ENCODE peak calls at places on chromosomes 7 and 10, in four cellular contexts. One of them, this sample, is unnamed.

GRCh38 chr7:43926193-43927043 is at the start of gene UBE2D4:
- DNase-seq in ascending aorta: peak; percentile 92
- DNase-seq in GM06990: peak; percentile 92
- DNase-seq in heart right ventricle: peak; percentile 87
- DNase-seq in this sample: peak; percentile 51

GRCh38 chr10:130108934-130109604 is 1.6 kb downstream of the C10orf143 start:
- DNase-seq in ascending aorta: no peak
- DNase-seq in GM06990: no peak
- DNase-seq in heart right ventricle: no peak
- DNase-seq in this sample: no peak

GRCh38 chr10:77392236-77392721 is 245.3 kb downstream of the KCNMA1 start:
- DNase-seq in ascending aorta: peak; percentile 71
- DNase-seq in GM06990: no peak
- DNase-seq in heart right ventricle: no peak
- DNase-seq in this sample: no peak

GRCh38 chr7:66452165-66452564 is 176.5 kb upstream of the KCTD7 start:
- DNase-seq in ascending aorta: no peak
- DNase-seq in GM06990: no peak
- DNase-seq in heart right ventricle: no peak
- DNase-seq in this sample: no peak

GRCh38 chr10:84665883-84666463 is 337.6 kb downstream of the CCSER2 start:
- DNase-seq in ascending aorta: no peak
- DNase-seq in GM06990: peak; percentile 15
- DNase-seq in heart right ventricle: no peak
- DNase-seq in this sample: no peak

GRCh38 chr7:113636727-113637421 is 281.9 kb downstream of the PPP1R3A start:
- DNase-seq in ascending aorta: no peak
- DNase-seq in GM06990: no peak
- DNase-seq in heart right ventricle: no peak
- DNase-seq in this sample: no peak

GRCh38 chr10:47406548-47406869 is 22.4 kb upstream of the ZNF488 start:
- DNase-seq in ascending aorta: no peak
- DNase-seq in GM06990: no peak
- DNase-seq in heart right ventricle: no peak
- DNase-seq in this sample: no peak

GRCh38 chr7:105596866-105597265 is 15.6 kb upstream of the EFCAB10 start:
- DNase-seq in ascending aorta: no peak
- DNase-seq in GM06990: no peak
- DNase-seq in heart right ventricle: no peak
- DNase-seq in this sample: no peak

GRCh38 chr10:125060486-125060850 is 99.9 kb downstream of the CTBP2 start:
- DNase-seq in ascending aorta: no peak
- DNase-seq in GM06990: no peak
- DNase-seq in heart right ventricle: no peak
- DNase-seq in this sample: no peak

GRCh38 chr7:38321515-38321944 is 48.1 kb upstream of the TARP start:
- DNase-seq in ascending aorta: no peak
- DNase-seq in GM06990: no peak
- DNase-seq in heart right ventricle: no peak
- DNase-seq in this sample: no peak

GRCh38 chr7:130277763-130278643 is 11.3 kb downstream of the CPA2 start:
- DNase-seq in ascending aorta: peak; percentile 78
- DNase-seq in GM06990: no peak
- DNase-seq in heart right ventricle: peak; percentile 38
- DNase-seq in this sample: no peak

GRCh38 chr7:132455306-132455705 is 121.0 kb downstream of the PLXNA4 start:
- DNase-seq in ascending aorta: no peak
- DNase-seq in GM06990: no peak
- DNase-seq in heart right ventricle: no peak
- DNase-seq in this sample: no peak

GRCh38 chr7:85479918-85480658 is 293.2 kb upstream of the SEMA3D start:
- DNase-seq in ascending aorta: no peak
- DNase-seq in GM06990: no peak
- DNase-seq in heart right ventricle: no peak
- DNase-seq in this sample: no peak

GRCh38 chr10:3401491-3401938 is 228.9 kb upstream of the PITRM1 start:
- DNase-seq in ascending aorta: no peak
- DNase-seq in GM06990: no peak
- DNase-seq in heart right ventricle: no peak
- DNase-seq in this sample: no peak

GRCh38 chr7:1264345-1265280 is 31.9 kb downstream of the UNCX start:
- DNase-seq in ascending aorta: no peak
- DNase-seq in GM06990: no peak
- DNase-seq in heart right ventricle: no peak
- DNase-seq in this sample: no peak

GRCh38 chr7:20268832-20269231 is 51.6 kb upstream of the MACC1 start:
- DNase-seq in ascending aorta: no peak
- DNase-seq in GM06990: no peak
- DNase-seq in heart right ventricle: no peak
- DNase-seq in this sample: no peak

GRCh38 chr7:767941-768729 is 41.1 kb upstream of the PRKAR1B start:
- DNase-seq in ascending aorta: no peak
- DNase-seq in GM06990: no peak
- DNase-seq in heart right ventricle: no peak
- DNase-seq in this sample: no peak

GRCh38 chr7:77281780-77282478 is 82.3 kb upstream of the FGL2 start:
- DNase-seq in ascending aorta: peak; percentile 72
- DNase-seq in GM06990: no peak
- DNase-seq in heart right ventricle: peak; percentile 32
- DNase-seq in this sample: no peak
- TF ChIP-seq CTCF in ascending aorta: no peak
- TF ChIP-seq CTCF in GM06990: no peak
- TF ChIP-seq CTCF in heart right ventricle: no peak
- TF ChIP-seq CTCF in this sample: no peak

GRCh38 chr7:41573017-41573416 is 129.9 kb downstream of the INHBA start:
- DNase-seq in ascending aorta: no peak
- DNase-seq in GM06990: no peak
- DNase-seq in heart right ventricle: no peak
- DNase-seq in this sample: no peak
- TF ChIP-seq CTCF in ascending aorta: no peak
- TF ChIP-seq CTCF in GM06990: no peak
- TF ChIP-seq CTCF in heart right ventricle: no peak
- TF ChIP-seq CTCF in this sample: no peak

GRCh38 chr7:100191775-100192174 is 14.1 kb downstream of the STAG3 start:
- DNase-seq in ascending aorta: no peak
- DNase-seq in GM06990: no peak
- DNase-seq in heart right ventricle: no peak
- DNase-seq in this sample: no peak

GRCh38 chr7:100189061-100189460 is 11.3 kb downstream of the STAG3 start:
- DNase-seq in ascending aorta: no peak
- DNase-seq in GM06990: no peak
- DNase-seq in heart right ventricle: no peak
- DNase-seq in this sample: no peak

GRCh38 chr7:100192951-100193350 is 15.2 kb downstream of the STAG3 start:
- DNase-seq in ascending aorta: no peak
- DNase-seq in GM06990: no peak
- DNase-seq in heart right ventricle: no peak
- DNase-seq in this sample: no peak

GRCh38 chr7:100195222-100195621 is 17.5 kb downstream of the STAG3 start:
- DNase-seq in ascending aorta: no peak
- DNase-seq in GM06990: no peak
- DNase-seq in heart right ventricle: no peak
- DNase-seq in this sample: no peak

DNA sequence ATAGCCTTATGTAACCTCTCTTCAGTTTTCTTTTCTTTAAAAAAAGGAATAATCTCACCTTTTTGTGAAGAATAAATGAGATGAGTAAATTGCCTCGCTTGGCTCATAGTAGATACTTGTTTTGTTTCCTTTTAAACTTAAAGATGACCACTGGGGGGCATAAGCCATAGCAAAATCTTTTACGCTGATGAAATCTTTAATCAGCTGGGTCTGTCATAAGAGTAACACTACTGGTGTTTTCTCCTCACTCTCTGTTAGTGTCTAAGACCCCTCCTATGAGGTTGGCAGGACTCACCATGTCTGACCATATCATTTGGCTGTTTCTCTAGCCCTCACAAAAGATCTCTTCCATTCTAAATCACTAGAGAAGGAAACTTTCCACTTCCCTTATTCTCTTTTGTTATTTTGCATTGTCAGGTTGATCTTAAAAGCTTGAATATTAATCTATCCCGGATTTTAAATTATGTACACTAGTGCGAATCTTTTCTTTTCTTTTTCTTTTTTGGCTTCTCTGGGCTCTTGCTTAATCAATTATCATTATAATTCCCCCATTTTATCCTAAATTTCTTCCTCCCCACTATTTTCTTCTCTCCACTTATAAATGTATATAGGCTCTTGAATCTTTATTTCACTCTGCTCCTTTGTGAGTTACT is 12.5 kb downstream of the STAG3 start:
- DNase-seq in ascending aorta: no peak
- DNase-seq in GM06990: no peak
- DNase-seq in heart right ventricle: no peak
- DNase-seq in this sample: no peak
- TF ChIP-seq CTCF in ascending aorta: no peak
- TF ChIP-seq CTCF in GM06990: peak; percentile 39
- TF ChIP-seq CTCF in heart right ventricle: peak; percentile 20
- TF ChIP-seq CTCF in this sample: peak; percentile 42

DNA sequence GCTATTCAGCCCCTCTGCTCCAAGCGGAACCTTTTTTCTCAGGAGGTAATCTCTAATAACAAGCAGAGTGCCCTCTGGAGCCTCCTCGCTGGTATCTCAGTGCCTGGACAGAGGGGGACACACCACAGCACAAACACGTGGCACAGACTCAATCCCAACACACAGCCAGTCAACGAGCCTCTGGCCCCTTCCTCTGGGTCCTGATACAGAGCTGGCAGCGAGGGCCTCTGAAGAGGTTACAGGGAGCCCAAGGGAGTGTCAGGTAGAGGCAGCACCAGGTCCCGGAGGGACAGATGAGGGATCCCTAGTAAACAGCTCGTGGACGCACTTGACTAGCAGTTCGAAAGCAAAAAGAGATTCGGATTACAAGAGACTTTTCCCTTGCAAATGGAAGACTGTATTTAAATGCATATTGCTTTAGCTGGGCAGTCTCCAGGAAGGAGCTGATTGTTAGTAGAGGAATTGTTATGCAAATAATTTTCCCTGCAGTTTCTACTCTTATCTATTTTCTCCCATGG is 14.1 kb downstream of the CXCL12 start:
- DNase-seq in ascending aorta: no peak
- DNase-seq in GM06990: no peak
- DNase-seq in heart right ventricle: no peak
- DNase-seq in this sample: no peak
- TF ChIP-seq CTCF in ascending aorta: no peak
- TF ChIP-seq CTCF in GM06990: no peak
- TF ChIP-seq CTCF in heart right ventricle: no peak
- TF ChIP-seq CTCF in this sample: peak; percentile 6

GRCh38 chr7:127619681-127620405 is 1.9 kb upstream of the PAX4 start:
- DNase-seq in ascending aorta: no peak
- DNase-seq in GM06990: peak; percentile 22
- DNase-seq in heart right ventricle: no peak
- DNase-seq in this sample: no peak
- TF ChIP-seq CTCF in ascending aorta: no peak
- TF ChIP-seq CTCF in GM06990: no peak
- TF ChIP-seq CTCF in heart right ventricle: no peak
- TF ChIP-seq CTCF in this sample: no peak

GRCh38 chr7:124059375-124059774 is 26.5 kb upstream of the TMEM229A start:
- DNase-seq in ascending aorta: no peak
- DNase-seq in GM06990: peak; percentile 14
- DNase-seq in heart right ventricle: no peak
- DNase-seq in this sample: peak; percentile 35

GRCh38 chr7:124058515-124058914 is 25.6 kb upstream of the TMEM229A start:
- DNase-seq in ascending aorta: no peak
- DNase-seq in GM06990: no peak
- DNase-seq in heart right ventricle: no peak
- DNase-seq in this sample: no peak

GRCh38 chr7:124057872-124058271 is 25.0 kb upstream of the TMEM229A start:
- DNase-seq in ascending aorta: no peak
- DNase-seq in GM06990: no peak
- DNase-seq in heart right ventricle: no peak
- DNase-seq in this sample: no peak

GRCh38 chr7:124062171-124062570 is 29.3 kb upstream of the TMEM229A start:
- DNase-seq in ascending aorta: no peak
- DNase-seq in GM06990: no peak
- DNase-seq in heart right ventricle: no peak
- DNase-seq in this sample: no peak

GRCh38 chr7:124060528-124060927 is 27.7 kb upstream of the TMEM229A start:
- DNase-seq in ascending aorta: no peak
- DNase-seq in GM06990: no peak
- DNase-seq in heart right ventricle: no peak
- DNase-seq in this sample: no peak
- TF ChIP-seq CTCF in ascending aorta: no peak
- TF ChIP-seq CTCF in GM06990: no peak
- TF ChIP-seq CTCF in heart right ventricle: no peak
- TF ChIP-seq CTCF in this sample: no peak

This sample was measured in GM12878.